ENCODE peak calls at places on chromosomes 7 and 10, in nine cellular contexts. A is neural progenitor cell, E is adrenal gland, G is OCI-LY7, O is H1, T is RWPE2, C is choroid plexus epithelial cell, R is psoas muscle, M is mammary epithelial cell. K is an unnamed sample.

GRCh38 chr10:131082201-131082850 is 229.2 kb downstream of the TCERG1L start:
- DNase-seq in E (no peak), O (no peak), A (no peak), M (no peak), T (no peak), C (no peak), G (no peak), R (no peak), K (no peak)

GRCh38 chr10:48470893-48471805 is 133.7 kb downstream of the ARHGAP22 start:
- DNase-seq in O (peak; percentile 42), R (peak; percentile 19), A (no peak), E (no peak), M (peak; percentile 95), G (no peak), C (peak; percentile 13), T (peak; percentile 83), K (peak; percentile 97)

GRCh38 chr7:18352339-18353255 is 143.0 kb upstream of the HDAC9 start:
- DNase-seq in A (peak; percentile 65), T (no peak), E (peak; percentile 51), O (peak; percentile 54), G (peak; percentile 66), C (peak; percentile 89), M (peak; percentile 67), R (peak; percentile 30), K (peak; percentile 83)

GRCh38 chr7:130349911-130350782 is 5.5 kb downstream of the CPA5 start:
- DNase-seq in T (no peak), G (no peak), E (no peak), C (peak; percentile 82), O (no peak), A (peak; percentile 47), R (no peak), M (peak; percentile 75), K (peak; percentile 64)

GRCh38 chr10:48309711-48310226 is 3.3 kb downstream of the MAPK8 start:
- DNase-seq in O (no peak), E (no peak), G (peak; percentile 27), M (peak; percentile 76), R (no peak), A (peak; percentile 11), C (peak; percentile 72), T (no peak), K (peak; percentile 65)

GRCh38 chr10:128080641-128081040 is 45.6 kb downstream of the MKI67 start:
- DNase-seq in G (no peak), O (no peak), R (no peak), E (no peak), A (no peak), T (no peak), M (no peak), C (no peak), K (no peak)

GRCh38 chr7:131726680-131727079 is 170.3 kb upstream of the PODXL start:
- DNase-seq in G (no peak), R (no peak), A (no peak), O (no peak), M (no peak), C (no peak), E (no peak), T (no peak), K (no peak)

GRCh38 chr10:15700078-15700477 is 19.6 kb downstream of the ITGA8 start:
- DNase-seq in T (no peak), A (no peak), C (no peak), E (no peak), R (no peak), O (no peak), M (no peak), G (no peak), K (no peak)

GRCh38 chr10:117534321-117535044 is 8.1 kb upstream of the EMX2 start:
- DNase-seq in E (no peak), G (no peak), O (no peak), M (no peak), T (no peak), A (peak; percentile 64), R (no peak), C (no peak), K (no peak)

GRCh38 chr7:41869091-41869490 is 166.2 kb upstream of the INHBA start:
- DNase-seq in M (peak; percentile 82), R (no peak), G (no peak), A (no peak), T (no peak), C (peak; percentile 47), O (no peak), E (no peak), K (peak; percentile 72)

GRCh38 chr7:127708788-127709187 is 56.8 kb downstream of the SND1 start:
- DNase-seq in O (peak; percentile 79), R (peak; percentile 58), G (peak; percentile 80), T (no peak), C (peak; percentile 93), M (peak; percentile 56), E (peak; percentile 85), A (peak; percentile 90), K (peak; percentile 78)

GRCh38 chr10:80104066-80104926 is 25.8 kb downstream of the TMEM254 start:
- DNase-seq in A (no peak), R (peak; percentile 57), E (no peak), M (peak; percentile 56), C (peak; percentile 86), O (no peak), G (no peak), T (no peak), K (no peak)

GRCh38 chr10:71077143-71077581 is 135.2 kb upstream of the UNC5B start:
- DNase-seq in T (peak; percentile 27), M (peak; percentile 62), E (peak; percentile 6), R (no peak), A (no peak), O (peak; percentile 42), G (no peak), C (peak; percentile 5), K (peak; percentile 74)

GRCh38 chr7:13278020-13278419 is 590.6 kb downstream of the ARL4A start:
- DNase-seq in T (no peak), O (no peak), E (no peak), G (no peak), M (no peak), A (no peak), C (no peak), R (no peak), K (no peak)

GRCh38 chr10:112214335-112214941 is 30.9 kb upstream of the GPAM start:
- DNase-seq in O (no peak), G (no peak), A (no peak), M (no peak), C (no peak), T (no peak), E (no peak), R (no peak), K (no peak)

GRCh38 chr7:3754488-3755365 is 453.7 kb downstream of the SDK1 start:
- DNase-seq in G (no peak), E (no peak), T (no peak), A (peak; percentile 55), O (no peak), M (no peak), C (peak; percentile 69), R (no peak), K (peak; percentile 38)

GRCh38 chr7:142584765-142585164 is 164.5 kb upstream of the PRSS1 start:
- DNase-seq in O (no peak), C (peak; percentile 70), R (no peak), G (no peak), M (peak; percentile 24), T (no peak), A (no peak), E (no peak), K (no peak)

GRCh38 chr10:123470570-123470969 is 195.6 kb upstream of the GPR26 start:
- DNase-seq in C (no peak), T (no peak), R (no peak), E (no peak), O (no peak), G (no peak), M (no peak), A (peak; percentile 31), K (no peak)

GRCh38 chr7:51297986-51298385 is 18.6 kb downstream of the COBL start:
- DNase-seq in A (no peak), G (no peak), E (no peak), R (no peak), C (no peak), M (no peak), O (no peak), T (no peak), K (no peak)

DNA sequence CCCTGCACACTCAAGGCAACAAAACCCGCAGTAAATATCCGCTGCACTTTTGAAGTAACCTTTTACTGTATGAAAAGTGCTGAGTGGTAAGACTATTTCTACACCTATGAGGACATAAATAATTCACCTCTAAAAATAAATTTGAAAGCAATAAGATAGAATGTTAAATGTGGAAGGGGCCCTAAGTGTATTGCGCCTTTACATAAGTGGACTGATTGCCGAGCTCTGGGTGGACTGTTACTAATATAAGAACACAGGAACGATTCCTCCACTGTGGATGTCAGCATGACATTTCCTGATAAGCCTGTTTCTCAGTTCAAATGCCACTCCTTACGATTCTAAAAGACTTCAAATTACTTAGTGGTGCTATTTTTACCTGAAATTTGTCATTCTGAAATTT is 192.0 kb upstream of the PTN start:
- DNase-seq in T (no peak), E (no peak), O (no peak), A (no peak), C (no peak), M (no peak), R (no peak), G (no peak), K (peak; percentile 5)
- TF ChIP-seq CTCF in T (no peak), E (no peak), O (no peak), A (no peak), C (no peak), M (no peak), R (no peak), G (no peak), K (no peak)

GRCh38 chr7:922334-923107 is 32.0 kb downstream of the ADAP1 start:
- DNase-seq in M (no peak), R (peak; percentile 25), E (peak; percentile 14), T (peak; percentile 45), A (no peak), C (no peak), G (no peak), O (no peak), K (no peak)
- H3K4me3 ChIP-seq in M (no peak overlapping the region), R (peak overlapping the region; percentile 11), E (no peak overlapping the region), T (no peak overlapping the region), A (no peak overlapping the region), C (no peak overlapping the region), G (peak overlapping the region; percentile 59), O (no peak overlapping the region), K (no peak overlapping the region)

DNA sequence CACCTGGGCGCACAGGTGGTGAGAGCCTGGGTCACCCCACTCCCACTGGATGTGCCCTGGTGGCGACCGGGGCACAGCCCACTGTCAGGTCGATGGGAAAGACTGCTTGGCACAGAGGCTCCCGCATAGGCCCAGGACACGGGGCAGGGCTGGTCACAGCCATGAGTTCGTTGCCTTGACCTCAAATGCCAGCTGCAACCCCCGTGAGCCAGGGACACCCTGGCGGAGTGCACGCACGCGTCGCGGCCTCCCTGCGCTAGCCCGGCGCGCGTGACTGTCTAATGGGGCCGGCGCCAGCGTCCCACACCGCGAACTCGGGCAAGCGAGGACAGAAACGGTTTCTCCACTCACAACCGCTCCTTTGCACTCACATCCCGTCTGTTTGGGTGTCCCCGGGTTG is 267.4 kb downstream of the USP6NL start:
- DNase-seq in O (no peak), M (no peak), A (no peak), C (no peak), T (no peak), E (no peak), G (no peak), R (no peak), K (no peak)
- TF ChIP-seq CTCF in O (no peak), M (no peak), A (no peak), C (no peak), T (no peak), E (no peak), G (no peak), R (no peak), K (no peak)

GRCh38 chr10:4384254-4384653 is 441.8 kb upstream of the AKR1E2 start:
- DNase-seq in M (no peak), R (no peak), O (no peak), G (no peak), E (no peak), A (no peak), T (no peak), C (peak; percentile 62), K (no peak)
- H3K4me3 ChIP-seq in M (no peak overlapping the region), R (no peak overlapping the region), O (no peak overlapping the region), G (no peak overlapping the region), E (no peak overlapping the region), A (no peak overlapping the region), T (no peak overlapping the region), C (no peak overlapping the region), K (no peak overlapping the region)